ENCODE peak calls at places on chromosome 16, in nine cellular contexts. L is uterus, J is Panc1, I is right lobe of liver, U is pancreas, Z is SJCRH30, Q is A673, S is psoas muscle, T is GM23338. B is an unnamed sample.

GRCh38 chr16:79283578-79283977 is 317.0 kb downstream of the MAF start:
- DNase-seq in L (no peak), J (no peak), I (peak; percentile 81), U (no peak), Z (no peak), Q (no peak), S (no peak), T (no peak), B (no peak)

GRCh38 chr16:8237452-8237851 is 352.9 kb downstream of the TMEM114 start:
- DNase-seq in L (no peak), J (no peak), I (no peak), U (no peak), Z (no peak), Q (no peak), S (no peak), T (no peak), B (no peak)

GRCh38 chr16:19210968-19211367 is 42.9 kb downstream of the SYT17 start:
- DNase-seq in L (no peak), J (no peak), I (no peak), U (no peak), Z (no peak), Q (no peak), S (no peak), T (no peak), B (no peak)

GRCh38 chr16:12440233-12440530 is 363.5 kb downstream of the CPPED1 start:
- DNase-seq in L (no peak), J (no peak), I (no peak), U (no peak), Z (no peak), Q (no peak), S (no peak), T (no peak), B (no peak)

GRCh38 chr16:8867483-8868271 is 1.1 kb downstream of the CARHSP1 start:
- DNase-seq in L (no peak), J (no peak), I (peak; percentile 70), U (peak; percentile 45), Z (peak; percentile 53), Q (peak; percentile 53), S (peak; percentile 69), T (no peak), B (peak; percentile 76)

GRCh38 chr16:4053663-4054479 is 62.4 kb downstream of the ADCY9 start:
- DNase-seq in L (peak; percentile 64), J (peak; percentile 18), I (peak; percentile 89), U (peak; percentile 60), Z (peak; percentile 81), Q (peak; percentile 81), S (no peak), T (no peak), B (no peak)

GRCh38 chr16:81901483-81901882 is 109.8 kb downstream of the SDR42E1 start:
- DNase-seq in L (no peak), J (no peak), I (no peak), U (no peak), Z (no peak), Q (no peak), S (no peak), T (no peak), B (no peak)

GRCh38 chr16:59432934-59433333 is 698.8 kb upstream of the GOT2 start:
- DNase-seq in L (no peak), J (no peak), I (no peak), U (no peak), Z (no peak), Q (no peak), S (no peak), T (no peak), B (no peak)

GRCh38 chr16:2753523-2754020 is 1.1 kb downstream of the SRRM2 start:
- DNase-seq in L (no peak), J (no peak), I (no peak), U (no peak), Z (no peak), Q (no peak), S (no peak), T (no peak), B (no peak)

GRCh38 chr16:65500007-65500406 is 378.1 kb upstream of the CDH11 start:
- DNase-seq in L (no peak), J (no peak), I (no peak), U (no peak), Z (no peak), Q (no peak), S (no peak), T (no peak), B (no peak)

GRCh38 chr16:17963185-17963836 is 373.2 kb downstream of the NPIPA8 start:
- DNase-seq in L (no peak), J (no peak), I (no peak), U (no peak), Z (no peak), Q (no peak), S (no peak), T (peak; percentile 14), B (no peak)

GRCh38 chr16:35208001-35208935 is 1748.9 kb downstream of the TP53TG3F start:
- DNase-seq in L (no peak), J (no peak), I (no peak), U (no peak), Z (no peak), Q (no peak), S (no peak), T (no peak), B (no peak)

GRCh38 chr16:4510747-4511426 is 27.7 kb downstream of the CDIP1 start:
- DNase-seq in L (no peak), J (no peak), I (no peak), U (no peak), Z (no peak), Q (no peak), S (no peak), T (no peak), B (no peak)

GRCh38 chr16:49496656-49497055 is 123.1 kb downstream of the C16orf78 start:
- DNase-seq in L (peak; percentile 6), J (no peak), I (no peak), U (no peak), Z (no peak), Q (no peak), S (peak; percentile 26), T (no peak), B (no peak)

GRCh38 chr16:81832801-81833547 is 53.9 kb downstream of the PLCG2 start:
- DNase-seq in L (no peak), J (no peak), I (no peak), U (no peak), Z (no peak), Q (no peak), S (no peak), T (no peak), B (no peak)

GRCh38 chr16:84177740-84178070 is 9.2 kb downstream of the TAF1C start:
- DNase-seq in L (no peak), J (no peak), I (no peak), U (no peak), Z (no peak), Q (no peak), S (no peak), T (no peak), B (peak; percentile 17)

GRCh38 chr16:75267631-75268264 is 16.3 kb upstream of the BCAR1 start:
- DNase-seq in L (no peak), J (no peak), I (no peak), U (peak; percentile 86), Z (peak; percentile 89), Q (peak; percentile 57), S (peak; percentile 91), T (no peak), B (peak; percentile 76)
- H3K4me1 ChIP-seq in L (no peaks in the 10 kb centered on the region), J (peaks cover 42% of the 10 kb centered on the region), I (no peaks in the 10 kb centered on the region), U (peaks cover 17% of the 10 kb centered on the region), Z (peaks cover 24% of the 10 kb centered on the region), Q (peaks cover 17% of the 10 kb centered on the region), S (peaks cover 46% of the 10 kb centered on the region), T (peaks cover 10% of the 10 kb centered on the region), B (peaks cover 7% of the 10 kb centered on the region)

DNA sequence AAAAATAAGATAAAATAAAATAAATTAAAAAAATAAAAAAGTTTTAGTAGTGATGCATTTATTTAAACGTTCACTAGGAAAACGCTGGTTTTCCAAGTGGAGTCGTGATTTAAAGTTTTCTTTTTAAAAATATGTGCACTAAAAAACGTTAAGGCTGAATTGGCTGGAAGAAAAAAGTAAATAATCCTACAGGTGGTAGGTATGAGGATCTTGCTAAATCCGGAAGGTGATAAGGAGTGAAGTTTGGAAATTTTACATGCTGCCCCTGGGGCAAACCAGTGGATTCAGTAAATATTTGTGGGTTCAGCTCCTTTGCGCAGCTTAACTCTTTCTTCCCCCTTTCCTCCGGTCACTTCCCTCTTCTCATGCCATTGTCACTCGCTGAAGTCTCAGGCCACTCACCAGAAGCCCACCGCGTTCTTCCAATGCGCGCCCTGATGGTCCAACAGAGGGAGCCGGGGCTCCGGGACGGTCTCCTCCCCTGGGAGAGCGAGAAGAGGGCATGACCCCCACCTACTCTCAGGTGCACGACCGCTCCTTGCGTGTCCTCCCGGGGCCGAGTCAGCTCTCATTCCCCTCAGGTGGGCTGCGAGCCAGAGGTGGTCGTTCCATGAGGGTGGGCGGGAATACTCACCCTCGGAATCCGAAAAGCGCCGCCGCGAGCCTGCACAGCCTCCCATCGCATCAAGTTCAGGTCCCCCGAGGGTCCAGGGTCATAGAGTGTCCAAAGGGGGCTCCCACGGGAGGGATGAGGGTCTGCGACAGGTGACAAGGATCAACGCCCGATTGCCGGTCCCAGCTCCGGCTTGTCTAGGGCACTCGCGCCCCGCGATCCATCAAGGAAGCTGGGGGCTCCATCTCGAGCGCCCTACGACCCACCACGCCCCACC is 549 bp downstream of the CLN3 start:
- DNase-seq in L (peak; percentile 43), J (no peak), I (no peak), U (peak; percentile 26), Z (peak; percentile 45), Q (peak; percentile 22), S (peak; percentile 70), T (peak; percentile 64), B (peak; percentile 78)
- H3K4me1 ChIP-seq in L (no peaks in the 10 kb centered on the region), J (peaks cover 4% of the 10 kb centered on the region), I (no peaks in the 10 kb centered on the region), U (no peaks in the 10 kb centered on the region), Z (no peaks in the 10 kb centered on the region), Q (no peaks in the 10 kb centered on the region), S (no peaks in the 10 kb centered on the region), T (no peaks in the 10 kb centered on the region), B (no peaks in the 10 kb centered on the region)

GRCh38 chr16:68246121-68246520 is 948 bp downstream of the PLA2G15 start:
- DNase-seq in L (no peak), J (no peak), I (no peak), U (no peak), Z (no peak), Q (no peak), S (no peak), T (no peak), B (no peak)

GRCh38 chr16:68242926-68243858 is 2.0 kb upstream of the PLA2G15 start:
- DNase-seq in L (no peak), J (no peak), I (no peak), U (no peak), Z (no peak), Q (no peak), S (peak; percentile 36), T (no peak), B (no peak)

GRCh38 chr16:68244481-68244902 is 681 bp upstream of the PLA2G15 start:
- DNase-seq in L (no peak), J (no peak), I (no peak), U (no peak), Z (no peak), Q (no peak), S (peak; percentile 60), T (no peak), B (no peak)

GRCh38 chr16:68244903-68245853 is at the start of gene PLA2G15:
- DNase-seq in L (peak; percentile 97), J (no peak), I (peak; percentile 97), U (peak; percentile 96), Z (peak; percentile 87), Q (peak; percentile 94), S (peak; percentile 99), T (peak; percentile 97), B (peak; percentile 99)

GRCh38 chr16:68242085-68242484 is 3.1 kb upstream of the PLA2G15 start:
- DNase-seq in L (no peak), J (no peak), I (no peak), U (no peak), Z (no peak), Q (no peak), S (no peak), T (no peak), B (no peak)
- H3K4me1 ChIP-seq in L (no peaks in the 10 kb centered on the region), J (peaks cover 9% of the 10 kb centered on the region), I (no peaks in the 10 kb centered on the region), U (no peaks in the 10 kb centered on the region), Z (no peaks in the 10 kb centered on the region), Q (peaks cover 8% of the 10 kb centered on the region), S (peaks cover 29% of the 10 kb centered on the region), T (no peaks in the 10 kb centered on the region), B (peaks cover 3% of the 10 kb centered on the region)

GRCh38 chr16:71966932-71967331 is 33.3 kb downstream of the PKD1L3 start:
- DNase-seq in L (no peak), J (no peak), I (no peak), U (no peak), Z (no peak), Q (no peak), S (no peak), T (no peak), B (no peak)
- H3K4me1 ChIP-seq in L (no peaks in the 10 kb centered on the region), J (no peaks in the 10 kb centered on the region), I (no peaks in the 10 kb centered on the region), U (no peaks in the 10 kb centered on the region), Z (no peaks in the 10 kb centered on the region), Q (no peaks in the 10 kb centered on the region), S (no peaks in the 10 kb centered on the region), T (no peaks in the 10 kb centered on the region), B (no peaks in the 10 kb centered on the region)

B was measured in endodermal cell.